ENCODE peak calls at places on chromosomes 13 and 19, in four cellular contexts. T is K562, I is HepG2, B is GM12878. W is an unnamed sample.
A peak's percentile ranks its signal among the peaks of the same experiment; 100 is the strongest.

GRCh38 chr19:48963371-48964204 is 1.5 kb upstream of the FTL start:
- DNase-seq in T (peak; percentile 94), I (peak; percentile 98), B (no peak), W (no peak)

GRCh38 chr13:113207890-113208423 is 512 bp downstream of the PCID2 start:
- DNase-seq in T (peak; percentile 45), I (peak; percentile 26), B (no peak), W (peak; percentile 22)

GRCh38 chr19:40392894-40393517 is 3.0 kb upstream of the HIPK4 start:
- DNase-seq in T (peak; percentile 42), I (peak; percentile 31), B (no peak), W (no peak)

GRCh38 chr19:8487137-8487851 is 15.1 kb downstream of the PRAM1 start:
- DNase-seq in T (no peak), I (no peak), B (no peak), W (no peak)

GRCh38 chr13:79736356-79736755 is 255.4 kb downstream of the NDFIP2 start:
- DNase-seq in T (no peak), I (no peak), B (no peak), W (no peak)

GRCh38 chr13:43574601-43575000 is 212.2 kb downstream of the ENOX1 start:
- DNase-seq in T (no peak), I (no peak), B (no peak), W (no peak)

GRCh38 chr19:35404879-35405622 is 34.2 kb downstream of the GPR42 start:
- DNase-seq in T (peak; percentile 63), I (peak; percentile 70), B (peak; percentile 95), W (no peak)

GRCh38 chr19:35209646-35210045 is 18.9 kb downstream of the FAM187B start:
- DNase-seq in T (no peak), I (no peak), B (no peak), W (no peak)

GRCh38 chr19:51702103-51702753 is 9.1 kb downstream of the SPACA6 start:
- DNase-seq in T (peak; percentile 90), I (no peak), B (no peak), W (peak; percentile 32)

GRCh38 chr19:41521860-41522555 is 54.0 kb upstream of the CEACAM21 start:
- DNase-seq in T (no peak), I (no peak), B (no peak), W (peak; percentile 21)

GRCh38 chr13:45807520-45808099 is 43.9 kb downstream of the SIAH3 start:
- DNase-seq in T (peak; percentile 44), I (peak; percentile 60), B (peak; percentile 8), W (peak; percentile 59)

GRCh38 chr13:109256866-109257760 is 529.3 kb downstream of the IRS2 start:
- DNase-seq in T (no peak), I (peak; percentile 74), B (no peak), W (no peak)

GRCh38 chr13:32022292-32022691 is 9.3 kb upstream of the FRY start:
- DNase-seq in T (no peak), I (no peak), B (no peak), W (no peak)

GRCh38 chr13:33489563-33489962 is 204.0 kb upstream of the STARD13 start:
- DNase-seq in T (no peak), I (no peak), B (no peak), W (no peak)

GRCh38 chr19:9178901-9179300 is at the start of gene OR7D2:
- DNase-seq in T (no peak), I (no peak), B (no peak), W (no peak)

GRCh38 chr13:109036091-109036490 is 406.7 kb downstream of the MYO16 start:
- DNase-seq in T (no peak), I (no peak), B (no peak), W (no peak)

GRCh38 chr13:19181021-19181620 is 503 bp downstream of the TUBA3C start:
- DNase-seq in T (no peak), I (no peak), B (no peak), W (no peak)

GRCh38 chr19:48868196-48868886 is at the start of gene PLEKHA4:
- DNase-seq in T (peak; percentile 63), I (no peak), B (no peak), W (no peak)

GRCh38 chr13:112819816-112820215 is 130.0 kb downstream of the ATP11A start:
- DNase-seq in T (no peak), I (no peak), B (no peak), W (no peak)

GRCh38 chr13:109144693-109145437 is 515.5 kb downstream of the MYO16 start:
- DNase-seq in T (no peak), I (no peak), B (no peak), W (no peak)

GRCh38 chr13:29591310-29591709 is 4.2 kb downstream of the SLC7A1 start:
- DNase-seq in T (no peak), I (no peak), B (no peak), W (no peak)

GRCh38 chr19:49954933-49955332 is 6.0 kb downstream of the SIGLEC11 start:
- DNase-seq in T (no peak), I (no peak), B (no peak), W (no peak)

GRCh38 chr13:43397110-43397509 is 373.7 kb downstream of the DNAJC15 start:
- DNase-seq in T (no peak), I (no peak), B (no peak), W (no peak)

GRCh38 chr19:57099199-57099661 is 20.6 kb upstream of the USP29 start:
- DNase-seq in T (peak; percentile 49), I (peak; percentile 49), B (no peak), W (peak; percentile 63)

GRCh38 chr19:50413096-50413495 is 5.6 kb upstream of the SPIB start:
- DNase-seq in T (no peak), I (no peak), B (no peak), W (no peak)

GRCh38 chr13:102589291-102589822 is 7.4 kb upstream of the TPP2 start:
- DNase-seq in T (no peak), I (no peak), B (no peak), W (no peak)

GRCh38 chr13:32734511-32734910 is 148.3 kb downstream of the PDS5B start:
- DNase-seq in T (peak; percentile 45), I (no peak), B (no peak), W (peak; percentile 5)

GRCh38 chr13:77048592-77048991 is 21.6 kb upstream of the FBXL3 start:
- DNase-seq in T (no peak), I (no peak), B (no peak), W (no peak)

GRCh38 chr13:44790289-44790688 is 199.0 kb downstream of the NUFIP1 start:
- DNase-seq in T (no peak), I (no peak), B (no peak), W (no peak)

GRCh38 chr19:28012361-28012760 is 1200.6 kb downstream of the UQCRFS1 start:
- DNase-seq in T (peak; percentile 12), I (no peak), B (no peak), W (no peak)

GRCh38 chr19:7772752-7773291 is 9.8 kb downstream of the CLEC4M start:
- DNase-seq in T (peak; percentile 19), I (no peak), B (peak; percentile 68), W (no peak)

GRCh38 chr19:15251749-15252397 is 19.6 kb upstream of the EPHX3 start:
- DNase-seq in T (peak; percentile 33), I (peak; percentile 40), B (no peak), W (peak; percentile 76)

GRCh38 chr13:36907266-36907665 is 12.8 kb downstream of the SMAD9 start:
- DNase-seq in T (no peak), I (no peak), B (no peak), W (no peak)

GRCh38 chr19:6378036-6378435 is 2.3 kb upstream of the PSPN start:
- DNase-seq in T (no peak), I (no peak), B (no peak), W (no peak)

GRCh38 chr19:18093439-18094161 is 4.0 kb upstream of the MAST3 start:
- DNase-seq in T (peak; percentile 85), I (peak; percentile 47), B (no peak), W (peak; percentile 56)
- TF ChIP-seq FOXK2 in T (no peak), I (no peak), B (no peak), W (no peak)

DNA sequence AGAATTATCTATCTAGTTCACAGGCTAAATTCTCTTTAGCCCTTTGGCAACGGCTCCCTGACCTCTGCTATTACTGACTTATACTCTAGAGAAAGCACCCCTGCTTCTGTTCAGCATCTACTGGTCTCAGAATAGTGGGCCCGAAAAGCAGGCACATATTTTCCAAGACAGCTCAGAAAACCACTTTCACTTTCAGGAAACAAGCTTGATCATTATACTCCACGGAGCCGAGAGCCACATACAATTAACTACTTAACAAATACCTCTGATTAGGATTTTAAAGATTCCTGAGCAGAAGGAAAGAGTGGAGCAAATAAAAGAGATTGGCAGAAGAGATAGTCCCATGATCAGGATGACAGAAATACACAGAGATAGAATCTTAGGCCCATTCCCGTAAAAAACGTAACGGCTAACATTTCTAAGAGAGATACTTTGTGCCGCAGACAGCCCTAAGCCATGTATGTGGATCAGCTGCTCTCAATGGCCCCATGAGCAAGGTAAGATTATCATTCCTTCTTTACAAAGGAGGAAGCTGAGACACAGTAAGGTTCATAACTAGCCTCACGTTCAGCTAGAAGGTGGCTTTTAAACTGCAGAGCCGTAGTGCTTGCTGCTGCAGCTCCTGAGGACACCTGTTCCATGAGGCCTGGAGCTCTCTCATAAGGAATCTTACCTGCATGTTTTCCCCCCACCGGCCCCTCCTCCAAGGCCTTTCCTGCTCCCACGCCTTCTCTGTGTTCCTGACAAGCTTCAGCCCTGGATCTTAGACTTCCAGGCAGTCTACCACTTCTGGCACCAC is 227.2 kb downstream of the FOXO1 start:
- DNase-seq in T (no peak), I (no peak), B (no peak), W (no peak)
- TF ChIP-seq BHLHE40 in T (no peak), I (no peak), B (no peak), W (no peak)

DNA sequence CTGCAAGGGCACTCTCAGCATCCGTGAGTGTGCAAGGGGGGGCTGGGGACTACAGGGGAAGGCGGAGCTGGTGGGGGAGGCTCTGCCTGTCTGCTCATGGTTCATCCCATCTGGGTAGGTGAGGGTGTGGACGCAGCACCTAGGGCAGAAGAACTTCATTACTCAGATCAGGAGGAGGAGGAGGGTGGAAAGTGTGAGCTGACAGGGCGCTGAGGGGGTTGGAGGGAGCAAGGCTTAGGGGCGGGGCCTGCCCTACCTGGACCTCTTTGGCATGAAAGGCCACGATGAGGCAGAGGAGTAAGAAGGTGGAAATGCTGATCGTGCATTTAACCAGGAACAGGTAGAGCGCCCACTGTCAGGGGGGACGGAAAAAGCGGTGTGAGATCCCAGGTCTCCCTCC is 4.5 kb downstream of the KCNN4 start:
- DNase-seq in T (peak; percentile 69), I (no peak), B (no peak), W (no peak)
- TF ChIP-seq TARDBP in T (no peak), I (no peak), B (no peak), W (no peak)

DNA sequence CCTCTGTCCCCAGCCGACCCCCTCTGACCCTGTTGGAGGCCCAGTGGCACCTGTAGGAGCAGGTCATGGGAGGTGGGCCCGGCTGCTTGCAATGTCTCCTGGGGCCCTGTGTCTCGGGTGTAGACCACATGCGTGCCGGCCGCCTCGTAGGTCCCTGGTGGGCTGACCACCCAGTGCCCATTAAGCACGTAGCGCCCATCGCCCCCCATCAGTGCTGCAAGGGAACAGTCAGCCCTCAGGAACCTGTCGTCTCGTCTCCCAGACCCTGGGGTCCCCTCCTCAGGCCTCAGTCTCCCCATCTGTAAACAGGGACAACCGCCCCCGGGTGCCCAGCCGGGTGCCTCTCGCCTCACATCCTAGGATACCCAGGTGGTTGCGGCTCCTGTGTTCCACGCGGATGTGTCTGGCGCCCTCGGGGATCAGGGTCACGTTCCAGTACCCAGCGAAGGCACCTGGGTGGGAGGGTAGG is 5.6 kb downstream of the ADAMTSL5 start:
- DNase-seq in T (no peak), I (no peak), B (no peak), W (no peak)
- TF ChIP-seq FOXK2 in T (no peak), I (no peak), B (no peak), W (no peak)

W was measured in HEK293T.